ENCODE peak calls at places on chromosomes 11 and 22, in four cellular contexts. C, Q, P and U are unnamed samples.

GRCh38 chr11:86736303-86737143 is 63.8 kb upstream of the PRSS23 start:
- DNase-seq in C (no peak), Q (no peak), P (no peak), U (no peak)

GRCh38 chr11:3626250-3626960 is 15.4 kb downstream of the ART5 start:
- DNase-seq in C (no peak), Q (no peak), P (no peak), U (no peak)

GRCh38 chr11:30447246-30447645 is 124.3 kb downstream of the ARL14EP start:
- DNase-seq in C (no peak), Q (no peak), P (no peak), U (no peak)

GRCh38 chr11:95299078-95299611 is 68.1 kb upstream of the SESN3 start:
- DNase-seq in C (no peak), Q (no peak), P (no peak), U (no peak)

GRCh38 chr11:117289795-117290194 is 1.4 kb upstream of the BACE1-AS start:
- DNase-seq in C (no peak), Q (no peak), P (no peak), U (no peak)

GRCh38 chr11:35106595-35106994 is 32.4 kb upstream of the CD44 start:
- DNase-seq in C (no peak), Q (no peak), P (peak; percentile 54), U (no peak)

GRCh38 chr22:47299879-47300697 is 537.6 kb downstream of the TBC1D22A start:
- DNase-seq in C (no peak), Q (no peak), P (no peak), U (no peak)

GRCh38 chr11:64935634-64936081 is at the start of gene GPHA2:
- DNase-seq in C (no peak), Q (no peak), P (no peak), U (no peak)

GRCh38 chr11:65444314-65445051 is 21.9 kb downstream of the NEAT1 start:
- DNase-seq in C (peak; percentile 23), Q (no peak), P (no peak), U (no peak)

GRCh38 chr11:105315287-105315686 is 175.7 kb upstream of the CARD18 start:
- DNase-seq in C (no peak), Q (no peak), P (no peak), U (no peak)

GRCh38 chr22:49329636-49330035 is 498.0 kb downstream of the BRD1 start:
- DNase-seq in C (no peak), Q (no peak), P (no peak), U (no peak)

GRCh38 chr11:63970902-63971301 is 3.5 kb upstream of the COX8A start:
- DNase-seq in C (no peak), Q (no peak), P (no peak), U (no peak)

GRCh38 chr22:37391702-37392101 is 35.6 kb downstream of the ELFN2 start:
- DNase-seq in C (no peak), Q (no peak), P (no peak), U (no peak)

GRCh38 chr11:102476812-102477211 is 24.2 kb upstream of the TMEM123 start:
- DNase-seq in C (no peak), Q (no peak), P (no peak), U (peak; percentile 50)